ENCODE peak calls at places on chromosomes 6 and 20, in four cellular contexts. D is esophagus squamous epithelium, B is brain microvascular endothelial cell, P is endodermal cell. W is an unnamed sample.

GRCh38 chr6:40358473-40359460 is 228.4 kb downstream of the LRFN2 start:
- DNase-seq in D (no peak), B (no peak), P (peak), W (no peak)

GRCh38 chr6:99605074-99605726 is 1.4 kb upstream of the PRDM13 start:
- DNase-seq in D (no peak), B (no peak), P (peak), W (no peak)

GRCh38 chr6:154112181-154112809 is 73.3 kb downstream of the OPRM1 start:
- DNase-seq in D (no peak), B (no peak), P (no peak), W (no peak)

GRCh38 chr6:142361765-142362540 is 60.1 kb downstream of the ADGRG6 start:
- DNase-seq in D (no peak), B (peak), P (no peak), W (peak)

GRCh38 chr6:141326426-141326825 is 806.3 kb upstream of the GJE1 start:
- DNase-seq in D (no peak), B (peak), P (no peak), W (peak)

GRCh38 chr20:49297605-49298530 is 20.0 kb upstream of the ZNFX1 start:
- DNase-seq in D (no peak), B (no peak), P (peak), W (no peak)

GRCh38 chr6:85405175-85405852 is 44.6 kb upstream of the NT5E start:
- DNase-seq in D (no peak), B (no peak), P (no peak), W (no peak)

GRCh38 chr20:59987135-59987534 is 28.9 kb downstream of the CDH26 start:
- DNase-seq in D (no peak), B (no peak), P (peak), W (no peak)

GRCh38 chr20:64149809-64150560 is 14.3 kb upstream of the MYT1 start:
- DNase-seq in D (no peak), B (no peak), P (no peak), W (no peak)

GRCh38 chr6:108454356-108454755 is 106.4 kb upstream of the FOXO3 start:
- DNase-seq in D (no peak), B (no peak), P (no peak), W (no peak)

GRCh38 chr6:41697902-41698349 is 37.5 kb downstream of the TFEB start:
- DNase-seq in D (no peak), B (no peak), P (no peak), W (no peak)

GRCh38 chr6:7052441-7052936 is 55.3 kb upstream of the RREB1 start:
- DNase-seq in D (no peak), B (peak), P (peak), W (peak)

GRCh38 chr6:24004062-24004461 is 122.0 kb upstream of the NRSN1 start:
- DNase-seq in D (no peak), B (no peak), P (no peak), W (no peak)

DNA sequence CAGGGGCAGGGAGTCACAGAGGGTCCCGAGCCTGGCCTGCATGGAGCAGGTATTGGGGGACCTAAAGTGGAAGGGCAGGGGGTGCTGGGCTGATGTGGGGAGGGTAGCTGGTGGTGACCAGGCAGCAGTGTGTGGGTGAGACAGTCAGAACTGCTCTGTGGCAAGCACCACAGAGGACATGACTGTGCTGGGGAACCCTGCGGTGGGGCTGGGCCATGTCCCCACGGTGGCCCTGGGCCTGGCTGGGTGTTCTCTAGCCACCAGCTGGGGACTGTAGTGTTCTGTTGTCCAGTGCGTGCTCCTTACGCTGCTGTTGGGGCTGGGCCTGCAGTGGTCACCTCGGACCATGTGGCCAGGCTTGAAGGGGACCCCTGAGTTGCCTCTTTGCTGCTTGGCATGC is 3.6 kb downstream of the SS18L1 start:
- DNase-seq in D (no peak), B (no peak), P (no peak), W (no peak)
- H3K4me3 ChIP-seq in D (no peak), B (no peak), P (no peak), W (no peak)

GRCh38 chr6:88161921-88162320 is 4.2 kb downstream of the CNR1 start:
- DNase-seq in D (no peak), B (no peak), P (no peak), W (no peak)

DNA sequence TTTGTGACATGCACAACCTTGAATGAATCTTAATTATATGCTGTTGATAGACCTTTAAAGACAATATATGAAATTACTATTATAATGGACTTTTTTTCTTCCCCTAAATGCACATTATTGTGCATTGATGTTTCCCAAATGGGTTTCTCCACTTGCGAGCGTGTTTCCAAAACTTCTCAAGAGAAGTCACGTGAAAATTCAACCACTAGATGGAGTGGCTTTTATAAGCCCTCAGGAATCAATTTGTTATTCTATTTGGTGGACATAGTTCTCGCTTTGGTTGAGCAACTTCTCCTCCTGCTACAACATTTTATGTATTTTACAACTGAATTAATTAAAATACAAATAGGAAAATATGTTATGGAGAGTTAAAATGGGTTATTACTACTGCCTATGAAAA is 9.0 kb downstream of the CNR1 start:
- DNase-seq in D (no peak), B (no peak), P (no peak), W (peak)
- TF ChIP-seq CTCF in D (no peak), B (peak), P (peak), W (no peak)

GRCh38 chr20:62145688-62146018 is 2.1 kb downstream of the SS18L1 start:
- DNase-seq in D (no peak), B (no peak), P (no peak), W (no peak)
- H3K4me3 ChIP-seq in D (no peak), B (no peak), P (peak), W (no peak)

GRCh38 chr6:53499094-53499493 is 45.8 kb downstream of the GCLC start:
- DNase-seq in D (no peak), B (no peak), P (no peak), W (no peak)

GRCh38 chr6:53496100-53496499 is 48.8 kb downstream of the GCLC start:
- DNase-seq in D (no peak), B (no peak), P (no peak), W (no peak)

GRCh38 chr6:53497905-53498304 is 47.0 kb downstream of the GCLC start:
- DNase-seq in D (no peak), B (no peak), P (no peak), W (no peak)

GRCh38 chr6:53495496-53495895 is 49.4 kb downstream of the GCLC start:
- DNase-seq in D (no peak), B (no peak), P (no peak), W (no peak)

GRCh38 chr6:53496797-53497196 is 48.1 kb downstream of the GCLC start:
- DNase-seq in D (no peak), B (peak), P (no peak), W (peak)
- TF ChIP-seq CTCF in D (no peak), B (no peak), P (no peak), W (no peak)

DNA sequence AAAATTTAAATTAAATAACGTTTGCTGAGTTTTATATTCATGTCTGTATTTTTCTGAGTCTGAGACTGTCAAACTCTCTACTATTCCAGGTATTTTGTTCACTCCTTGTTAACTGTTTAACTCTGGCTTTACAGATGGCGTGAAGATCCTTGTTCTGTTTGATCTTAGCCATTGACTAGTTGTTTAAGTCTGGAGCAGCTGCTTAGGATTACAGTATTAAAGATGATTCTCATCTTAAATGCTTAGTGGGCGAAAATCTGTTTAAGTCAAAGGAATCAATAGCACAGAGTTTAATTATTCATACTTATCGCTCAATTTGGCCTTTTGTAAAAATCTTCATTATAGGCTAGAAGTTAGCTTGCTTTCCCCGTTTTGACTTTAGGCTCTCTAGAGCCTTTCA is 2.4 kb downstream of the PHACTR2 start:
- DNase-seq in D (no peak), B (no peak), P (no peak), W (no peak)
- H3K4me3 ChIP-seq in D (no peak), B (no peak), P (peak), W (peak)

DNA sequence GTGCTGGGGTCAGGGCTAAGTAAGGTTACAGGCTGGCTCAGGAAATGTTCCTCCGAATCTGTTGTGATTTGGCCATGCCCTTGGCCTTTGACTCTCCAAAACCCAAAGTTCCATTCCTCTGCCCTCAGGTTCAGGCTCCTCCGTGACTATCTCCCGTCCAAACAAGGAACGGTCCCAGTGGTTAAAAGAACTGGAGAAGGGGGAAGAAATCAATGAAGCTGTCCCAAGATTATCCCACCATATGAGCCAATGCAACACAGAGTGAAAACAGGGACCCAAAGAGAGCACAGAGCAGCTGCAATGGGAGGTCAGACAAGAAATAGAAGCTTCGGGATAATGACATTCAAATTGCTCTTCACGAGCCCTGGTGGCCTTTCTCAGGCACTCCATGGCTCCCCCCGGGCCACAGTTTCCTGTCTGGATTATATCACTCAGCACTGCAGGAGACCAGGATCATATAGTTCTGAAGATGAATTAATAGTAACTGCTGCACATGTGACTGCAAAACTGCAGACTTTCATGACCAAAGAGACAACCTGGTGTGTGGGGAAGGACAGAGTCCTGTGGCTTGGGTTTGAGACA is 211.3 kb downstream of the ZNF217 start:
- DNase-seq in D (no peak), B (no peak), P (no peak), W (no peak)
- TF ChIP-seq CTCF in D (no peak), B (no peak), P (no peak), W (no peak)

DNA sequence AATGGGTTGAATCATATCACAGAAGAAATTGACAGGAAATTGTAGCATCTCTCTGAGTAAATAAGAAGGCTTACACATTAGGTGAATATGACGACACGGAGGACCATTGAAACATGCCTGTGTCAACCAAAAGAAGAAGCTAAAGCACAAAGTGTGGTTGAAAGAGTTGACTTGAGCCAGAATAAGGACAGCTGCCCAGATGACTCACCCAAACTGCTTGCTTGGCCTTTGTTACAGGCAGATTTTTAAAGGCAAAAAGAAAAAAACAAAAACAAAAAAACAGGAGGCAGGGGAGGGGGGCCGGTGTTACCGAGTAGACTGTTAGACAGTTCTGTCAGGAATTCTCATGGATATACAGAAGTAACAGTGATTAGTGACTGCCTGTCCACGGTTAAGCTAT is 129.8 kb upstream of the EDN1 start:
- DNase-seq in D (no peak), B (peak), P (no peak), W (peak)
- H3K4me3 ChIP-seq in D (no peak), B (no peak), P (no peak), W (no peak)

GRCh38 chr6:20210158-20210557 is 2.1 kb downstream of the MBOAT1 start:
- DNase-seq in D (no peak), B (no peak), P (no peak), W (no peak)

GRCh38 chr6:20211037-20211940 is 980 bp downstream of the MBOAT1 start:
- DNase-seq in D (no peak), B (no peak), P (peak), W (peak)

GRCh38 chr6:20211941-20212391 is 303 bp downstream of the MBOAT1 start:
- DNase-seq in D (no peak), B (no peak), P (peak), W (peak)

GRCh38 chr6:20213271-20213798 is 1.1 kb upstream of the MBOAT1 start:
- DNase-seq in D (no peak), B (no peak), P (no peak), W (peak)

DNA sequence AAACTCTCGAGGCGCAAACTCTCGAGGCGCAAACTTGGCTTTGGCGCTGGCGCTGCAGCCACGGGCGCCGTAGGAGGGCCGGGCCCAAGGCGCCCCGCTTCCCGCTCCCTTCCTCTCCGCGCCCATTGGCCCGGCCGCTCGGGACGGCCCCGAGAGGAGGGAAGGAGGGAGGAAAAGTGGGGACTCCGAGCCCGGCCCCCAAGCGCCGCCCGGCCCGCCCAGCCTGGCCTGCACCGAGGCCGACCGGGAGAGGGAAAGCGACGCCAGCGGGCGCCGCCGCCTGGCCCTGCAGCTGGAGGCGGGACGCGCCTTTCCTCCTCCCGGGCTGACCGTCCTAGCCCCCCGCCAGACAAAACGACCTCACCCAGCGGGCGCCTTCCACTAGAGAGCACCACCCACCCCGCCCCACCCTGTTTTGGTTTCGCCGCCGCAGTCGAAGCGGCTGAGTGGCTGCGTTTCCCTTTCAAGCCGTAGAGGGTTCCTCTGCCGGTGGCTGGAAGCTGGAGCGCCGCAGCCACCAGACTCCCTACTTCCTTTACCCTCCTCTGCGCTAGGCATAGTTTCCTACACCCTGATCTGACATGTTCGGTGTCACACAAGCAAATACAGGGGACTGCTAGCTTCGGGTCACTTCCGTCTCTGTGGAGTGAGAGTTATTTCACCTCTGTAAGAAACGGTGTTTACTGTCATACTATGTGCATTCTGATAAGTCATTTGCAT is at the start of gene MBOAT1:
- DNase-seq in D (peak), B (peak), P (peak), W (peak)
- TF ChIP-seq CTCF in D (no peak), B (no peak), P (peak), W (no peak)